ENCODE peak calls at places on chromosomes 7 and 10, in eight cellular contexts. One of them, this sample, is unnamed.

GRCh38 chr10:124977161-124977560 is 35.2 kb downstream of the ZRANB1 start:
- ATAC-seq in sciatic nerve: no peak
- ATAC-seq in heart left ventricle: no peak
- ATAC-seq in activated CD8-positive, alpha-beta memory T cell treated with anti-CD3 and anti-CD28 coated beads, Interleukin-2, amount 10 ng/mL, durations not matched to agents 7 days and 5 days: no peak
- ATAC-seq in pancreas: no peak
- ATAC-seq in T-cell: no peak
- ATAC-seq in omental fat pad: no peak
- ATAC-seq in activated CD8-positive, alpha-beta T cell treated with anti-CD3 and anti-CD28 coated beads for 36 hours: no peak
- ATAC-seq in this sample: no peak

GRCh38 chr10:51171946-51172345 is 97.7 kb downstream of the PRKG1 start:
- ATAC-seq in sciatic nerve: peak
- ATAC-seq in heart left ventricle: no peak
- ATAC-seq in activated CD8-positive, alpha-beta memory T cell treated with anti-CD3 and anti-CD28 coated beads, Interleukin-2, amount 10 ng/mL, durations not matched to agents 7 days and 5 days: no peak
- ATAC-seq in pancreas: no peak
- ATAC-seq in T-cell: no peak
- ATAC-seq in omental fat pad: peak
- ATAC-seq in activated CD8-positive, alpha-beta T cell treated with anti-CD3 and anti-CD28 coated beads for 36 hours: no peak
- ATAC-seq in this sample: peak

GRCh38 chr7:95395755-95396135 is 430 bp downstream of the PON3 start:
- ATAC-seq in sciatic nerve: no peak
- ATAC-seq in heart left ventricle: no peak
- ATAC-seq in activated CD8-positive, alpha-beta memory T cell treated with anti-CD3 and anti-CD28 coated beads, Interleukin-2, amount 10 ng/mL, durations not matched to agents 7 days and 5 days: no peak
- ATAC-seq in pancreas: peak
- ATAC-seq in T-cell: no peak
- ATAC-seq in omental fat pad: no peak
- ATAC-seq in activated CD8-positive, alpha-beta T cell treated with anti-CD3 and anti-CD28 coated beads for 36 hours: no peak
- ATAC-seq in this sample: no peak

GRCh38 chr10:121168513-121169216 is 317.5 kb downstream of the WDR11 start:
- ATAC-seq in sciatic nerve: peak
- ATAC-seq in heart left ventricle: no peak
- ATAC-seq in activated CD8-positive, alpha-beta memory T cell treated with anti-CD3 and anti-CD28 coated beads, Interleukin-2, amount 10 ng/mL, durations not matched to agents 7 days and 5 days: no peak
- ATAC-seq in pancreas: no peak
- ATAC-seq in T-cell: no peak
- ATAC-seq in omental fat pad: no peak
- ATAC-seq in activated CD8-positive, alpha-beta T cell treated with anti-CD3 and anti-CD28 coated beads for 36 hours: no peak
- ATAC-seq in this sample: no peak

GRCh38 chr7:43462836-43463235 is 120.1 kb upstream of the STK17A start:
- ATAC-seq in sciatic nerve: peak
- ATAC-seq in heart left ventricle: no peak
- ATAC-seq in activated CD8-positive, alpha-beta memory T cell treated with anti-CD3 and anti-CD28 coated beads, Interleukin-2, amount 10 ng/mL, durations not matched to agents 7 days and 5 days: no peak
- ATAC-seq in pancreas: peak
- ATAC-seq in T-cell: no peak
- ATAC-seq in omental fat pad: no peak
- ATAC-seq in activated CD8-positive, alpha-beta T cell treated with anti-CD3 and anti-CD28 coated beads for 36 hours: no peak
- ATAC-seq in this sample: no peak

GRCh38 chr10:72274213-72274729 is 547 bp downstream of the DDIT4 start:
- ATAC-seq in sciatic nerve: peak
- ATAC-seq in heart left ventricle: peak
- ATAC-seq in activated CD8-positive, alpha-beta memory T cell treated with anti-CD3 and anti-CD28 coated beads, Interleukin-2, amount 10 ng/mL, durations not matched to agents 7 days and 5 days: peak
- ATAC-seq in pancreas: peak
- ATAC-seq in T-cell: peak
- ATAC-seq in omental fat pad: no peak
- ATAC-seq in activated CD8-positive, alpha-beta T cell treated with anti-CD3 and anti-CD28 coated beads for 36 hours: no peak
- ATAC-seq in this sample: no peak

GRCh38 chr10:23516530-23516929 is 77.7 kb downstream of the OTUD1 start:
- ATAC-seq in sciatic nerve: no peak
- ATAC-seq in heart left ventricle: no peak
- ATAC-seq in activated CD8-positive, alpha-beta memory T cell treated with anti-CD3 and anti-CD28 coated beads, Interleukin-2, amount 10 ng/mL, durations not matched to agents 7 days and 5 days: no peak
- ATAC-seq in pancreas: peak
- ATAC-seq in T-cell: no peak
- ATAC-seq in omental fat pad: no peak
- ATAC-seq in activated CD8-positive, alpha-beta T cell treated with anti-CD3 and anti-CD28 coated beads for 36 hours: no peak
- ATAC-seq in this sample: no peak

GRCh38 chr7:29684787-29685650 is 121.3 kb upstream of the WIPF3 start:
- ATAC-seq in sciatic nerve: peak
- ATAC-seq in heart left ventricle: peak
- ATAC-seq in activated CD8-positive, alpha-beta memory T cell treated with anti-CD3 and anti-CD28 coated beads, Interleukin-2, amount 10 ng/mL, durations not matched to agents 7 days and 5 days: peak
- ATAC-seq in pancreas: peak
- ATAC-seq in T-cell: peak
- ATAC-seq in omental fat pad: peak
- ATAC-seq in activated CD8-positive, alpha-beta T cell treated with anti-CD3 and anti-CD28 coated beads for 36 hours: peak
- ATAC-seq in this sample: peak

GRCh38 chr7:136964347-136964746 is 95.9 kb downstream of the CHRM2 start:
- ATAC-seq in sciatic nerve: peak
- ATAC-seq in heart left ventricle: no peak
- ATAC-seq in activated CD8-positive, alpha-beta memory T cell treated with anti-CD3 and anti-CD28 coated beads, Interleukin-2, amount 10 ng/mL, durations not matched to agents 7 days and 5 days: no peak
- ATAC-seq in pancreas: no peak
- ATAC-seq in T-cell: no peak
- ATAC-seq in omental fat pad: no peak
- ATAC-seq in activated CD8-positive, alpha-beta T cell treated with anti-CD3 and anti-CD28 coated beads for 36 hours: no peak
- ATAC-seq in this sample: peak

GRCh38 chr10:13848530-13849425 is 262.0 kb downstream of the PRPF18 start:
- ATAC-seq in sciatic nerve: no peak
- ATAC-seq in heart left ventricle: no peak
- ATAC-seq in activated CD8-positive, alpha-beta memory T cell treated with anti-CD3 and anti-CD28 coated beads, Interleukin-2, amount 10 ng/mL, durations not matched to agents 7 days and 5 days: no peak
- ATAC-seq in pancreas: no peak
- ATAC-seq in T-cell: no peak
- ATAC-seq in omental fat pad: no peak
- ATAC-seq in activated CD8-positive, alpha-beta T cell treated with anti-CD3 and anti-CD28 coated beads for 36 hours: no peak
- ATAC-seq in this sample: no peak

GRCh38 chr10:8534089-8534488 is 479.6 kb downstream of the GATA3 start:
- ATAC-seq in sciatic nerve: no peak
- ATAC-seq in heart left ventricle: no peak
- ATAC-seq in activated CD8-positive, alpha-beta memory T cell treated with anti-CD3 and anti-CD28 coated beads, Interleukin-2, amount 10 ng/mL, durations not matched to agents 7 days and 5 days: no peak
- ATAC-seq in pancreas: no peak
- ATAC-seq in T-cell: no peak
- ATAC-seq in omental fat pad: no peak
- ATAC-seq in activated CD8-positive, alpha-beta T cell treated with anti-CD3 and anti-CD28 coated beads for 36 hours: no peak
- ATAC-seq in this sample: no peak